ENCODE peak calls at places on chromosome 21, in nine cellular contexts. L is bronchial epithelial cell; N is stimulated activated CD4-positive, alpha-beta T cell treated with anti-CD3 and anti-CD28 coated beads, Interleukin-1b, Interleukin-23, amount 100 ng/mL, for 24 hours; G is naive thymus-derived CD8-positive, alpha-beta T cell; Z is GM20000; O is stromal cell of bone marrow; Y is osteocyte; K is GM12865; J is activated CD4-positive, alpha-beta T cell treated with anti-CD3 and anti-CD28 coated beads for 36 hours. D is an unnamed sample.

GRCh38 chr21:34690793-34691175 is 22.0 kb downstream of the CLIC6 start:
- DNase-seq in L (no peak), N (no peak), G (no peak), Z (no peak), O (no peak), Y (no peak), K (no peak), J (no peak), D (no peak)

GRCh38 chr21:31795992-31796391 is 64.1 kb upstream of the SCAF4 start:
- DNase-seq in L (peak), N (no peak), G (no peak), Z (no peak), O (peak), Y (no peak), K (no peak), J (no peak), D (no peak)

GRCh38 chr21:14306143-14306907 is 76.6 kb downstream of the HSPA13 start:
- DNase-seq in L (peak), N (no peak), G (no peak), Z (no peak), O (no peak), Y (no peak), K (peak), J (no peak), D (peak)

GRCh38 chr21:36839123-36839522 is 127.3 kb downstream of the HLCS start:
- DNase-seq in L (no peak), N (no peak), G (no peak), Z (no peak), O (peak), Y (no peak), K (no peak), J (no peak), D (no peak)

GRCh38 chr21:42746240-42746592 is 92.8 kb downstream of the PDE9A start:
- DNase-seq in L (no peak), N (no peak), G (peak), Z (no peak), O (no peak), Y (no peak), K (no peak), J (no peak), D (no peak)

GRCh38 chr21:29376556-29376955 is 77.8 kb downstream of the BACH1 start:
- DNase-seq in L (peak), N (peak), G (peak), Z (peak), O (no peak), Y (no peak), K (peak), J (peak), D (peak)

GRCh38 chr21:36791695-36792451 is 93.0 kb downstream of the SIM2 start:
- DNase-seq in L (no peak), N (no peak), G (no peak), Z (no peak), O (no peak), Y (no peak), K (no peak), J (no peak), D (no peak)

GRCh38 chr21:45004059-45004422 is 64.2 kb downstream of the SLX9 start:
- DNase-seq in L (no peak), N (no peak), G (no peak), Z (no peak), O (no peak), Y (no peak), K (no peak), J (peak), D (no peak)

GRCh38 chr21:32137266-32137665 is 141.6 kb downstream of the MIS18A start:
- DNase-seq in L (no peak), N (no peak), G (no peak), Z (no peak), O (no peak), Y (no peak), K (peak), J (no peak), D (no peak)

GRCh38 chr21:36628096-36628495 is 70.8 kb upstream of the SIM2 start:
- DNase-seq in L (no peak), N (no peak), G (no peak), Z (no peak), O (no peak), Y (no peak), K (no peak), J (no peak), D (no peak)

D was measured in NAMALWA.